ENCODE peak calls at places on chromosomes 5 and 9, in seven cellular contexts. B is right lobe of liver, S is anterior cingulate cortex, Z is AG09309, V is prostate gland, Y is fibroblast of mammary gland, M is NCI-H1105. F is an unnamed sample.

GRCh38 chr5:119578937-119579336 is 50.4 kb upstream of the FAM170A start:
- DNase-seq in M (peak; percentile 9), S (no peak), Z (no peak), B (no peak), V (no peak), Y (peak; percentile 41), F (no peak)

GRCh38 chr5:159216454-159216853 is 7.1 kb upstream of the RNF145 start:
- DNase-seq in V (no peak), Z (no peak), B (no peak), S (no peak), Y (no peak), M (no peak), F (no peak)

GRCh38 chr9:136978073-136978864 is 965 bp downstream of the PTGDS start:
- DNase-seq in B (peak; percentile 67), V (peak; percentile 45), Z (no peak), S (peak; percentile 90), Y (peak; percentile 43), M (no peak), F (peak; percentile 96)

GRCh38 chr5:43063731-43064171 is 23.6 kb upstream of the ANXA2R start:
- DNase-seq in Y (peak; percentile 66), B (no peak), M (no peak), S (peak; percentile 16), Z (no peak), V (no peak), F (no peak)

GRCh38 chr9:94181782-94182181 is 77.3 kb upstream of the ZNF169 start:
- DNase-seq in Z (no peak), V (no peak), S (no peak), B (no peak), M (no peak), Y (no peak), F (no peak)

GRCh38 chr9:91193658-91194391 is 167.9 kb downstream of the AUH start:
- DNase-seq in Y (peak; percentile 89), S (peak; percentile 57), V (peak; percentile 72), Z (peak; percentile 91), B (peak; percentile 91), M (no peak), F (peak; percentile 55)

GRCh38 chr5:91119941-91120850 is 262.9 kb downstream of the ARRDC3 start:
- DNase-seq in B (no peak), V (no peak), Y (no peak), M (no peak), Z (no peak), S (no peak), F (no peak)

GRCh38 chr5:68531970-68532369 is 316.4 kb downstream of the PIK3R1 start:
- DNase-seq in B (no peak), M (no peak), Z (no peak), S (no peak), Y (no peak), V (no peak), F (no peak)

GRCh38 chr9:135098400-135099105 is 11.1 kb downstream of the OLFM1 start:
- DNase-seq in B (no peak), Z (no peak), V (no peak), Y (peak; percentile 5), M (no peak), S (no peak), F (no peak)

F was measured in globus pallidus.